ENCODE peak calls at places on chromosomes 13 and 19, in five cellular contexts. O, A, R, Q and X are unnamed samples.

GRCh38 chr19:34018546-34018945 is 153.8 kb upstream of the LSM14A start:
- DNase-seq in O (no peak), A (peak; percentile 78), R (peak; percentile 41), Q (no peak), X (no peak)

GRCh38 chr13:75330770-75331169 is 151.2 kb downstream of the TBC1D4 start:
- DNase-seq in O (no peak), A (no peak), R (no peak), Q (no peak), X (no peak)

GRCh38 chr19:43983912-43984686 is at the start of gene ZNF155:
- DNase-seq in A (peak; percentile 92), R (peak; percentile 99), Q (peak; percentile 64), O (peak; percentile 91), X (peak; percentile 97)

GRCh38 chr13:46116653-46117502 is 12.0 kb upstream of the CPB2 start:
- DNase-seq in Q (no peak), A (no peak), O (no peak), R (no peak), X (no peak)

GRCh38 chr19:17195106-17195505 is 20.1 kb upstream of the USE1 start:
- DNase-seq in O (peak; percentile 48), Q (no peak), R (no peak), A (no peak), X (no peak)

GRCh38 chr19:49664171-49665070 is 1.2 kb downstream of the IRF3 start:
- DNase-seq in R (peak; percentile 92), O (peak; percentile 97), A (peak; percentile 93), Q (peak; percentile 82), X (peak; percentile 74)

GRCh38 chr19:55069137-55069858 is 6.3 kb upstream of the RDH13 start:
- DNase-seq in R (peak; percentile 96), O (no peak), Q (no peak), A (peak; percentile 92), X (no peak)

GRCh38 chr19:1132625-1133383 is 29.0 kb downstream of the GPX4 start:
- DNase-seq in A (no peak), R (no peak), Q (peak; percentile 53), O (peak; percentile 92), X (no peak)

GRCh38 chr19:18294467-18294864 is 13.0 kb upstream of the JUND start:
- DNase-seq in O (peak; percentile 94), Q (peak; percentile 92), A (no peak), R (peak; percentile 57), X (no peak)

GRCh38 chr13:42735011-42735410 is 46.4 kb upstream of the FAM216B start:
- DNase-seq in Q (no peak), O (no peak), R (no peak), A (no peak), X (no peak)

GRCh38 chr19:6753178-6754031 is 13.8 kb downstream of the SH2D3A start:
- DNase-seq in R (peak; percentile 97), O (peak; percentile 95), A (peak; percentile 97), Q (peak; percentile 74), X (peak; percentile 44)

GRCh38 chr13:112859128-112859816 is 109.7 kb upstream of the MCF2L start:
- DNase-seq in A (no peak), O (peak; percentile 69), R (no peak), Q (no peak), X (no peak)

GRCh38 chr19:56966697-56967299 is 126.3 kb upstream of the PEG3 start:
- DNase-seq in R (no peak), O (no peak), A (no peak), Q (no peak), X (no peak)

GRCh38 chr19:44303305-44303704 is 1.5 kb downstream of the ZNF235 start:
- DNase-seq in R (peak; percentile 8), A (no peak), Q (no peak), O (no peak), X (no peak)

GRCh38 chr13:73162912-73163911 is 104.4 kb downstream of the KLF5 start:
- DNase-seq in R (no peak), O (no peak), Q (no peak), A (no peak), X (no peak)

GRCh38 chr13:79423801-79424642 is 18.0 kb upstream of the RBM26 start:
- DNase-seq in O (no peak), R (peak; percentile 47), A (no peak), Q (peak; percentile 30), X (no peak)

GRCh38 chr19:47324502-47324901 is 7.5 kb upstream of the C5AR2 start:
- DNase-seq in Q (no peak), R (no peak), O (peak; percentile 84), A (no peak), X (no peak)
- H3K4me3 ChIP-seq in Q (no peak overlapping the region), R (no peak overlapping the region), O (no peak overlapping the region), A (no peak overlapping the region), X (no peak overlapping the region)

GRCh38 chr13:31543190-31543589 is 196.1 kb upstream of the RXFP2 start:
- DNase-seq in O (no peak), A (no peak), Q (no peak), R (no peak), X (no peak)
- H3K4me3 ChIP-seq in O (no peak overlapping the region), A (no peak overlapping the region), Q (no peak overlapping the region), R (no peak overlapping the region), X (no peak overlapping the region)

GRCh38 chr13:66886248-66886647 is 343.9 kb downstream of the PCDH9 start:
- DNase-seq in Q (no peak), R (no peak), A (no peak), O (no peak), X (no peak)
- H3K4me3 ChIP-seq in Q (no peak overlapping the region), R (no peak overlapping the region), A (no peak overlapping the region), O (no peak overlapping the region), X (no peak overlapping the region)

GRCh38 chr19:39543477-39543857 is 3.5 kb upstream of the EID2 start:
- DNase-seq in O (no peak), Q (no peak), R (no peak), A (no peak), X (no peak)

GRCh38 chr19:39539165-39539518 is 819 bp downstream of the EID2 start:
- DNase-seq in R (peak; percentile 93), A (peak; percentile 28), Q (no peak), O (no peak), X (no peak)

GRCh38 chr19:39539519-39540332 is at the start of gene EID2:
- DNase-seq in A (peak; percentile 97), R (peak; percentile 92), Q (peak; percentile 90), O (peak; percentile 97), X (peak; percentile 87)

GRCh38 chr19:39542198-39542597 is 2.2 kb upstream of the EID2 start:
- DNase-seq in Q (no peak), A (no peak), O (no peak), R (peak; percentile 39), X (no peak)

GRCh38 chr19:39540333-39540673 is 342 bp upstream of the EID2 start:
- DNase-seq in Q (no peak), O (no peak), R (no peak), A (no peak), X (no peak)
- H3K4me3 ChIP-seq in Q (peak overlapping the region; percentile 84), O (no peak overlapping the region), R (no peak overlapping the region), A (no peak overlapping the region), X (peak overlapping the region; percentile 17)

DNA sequence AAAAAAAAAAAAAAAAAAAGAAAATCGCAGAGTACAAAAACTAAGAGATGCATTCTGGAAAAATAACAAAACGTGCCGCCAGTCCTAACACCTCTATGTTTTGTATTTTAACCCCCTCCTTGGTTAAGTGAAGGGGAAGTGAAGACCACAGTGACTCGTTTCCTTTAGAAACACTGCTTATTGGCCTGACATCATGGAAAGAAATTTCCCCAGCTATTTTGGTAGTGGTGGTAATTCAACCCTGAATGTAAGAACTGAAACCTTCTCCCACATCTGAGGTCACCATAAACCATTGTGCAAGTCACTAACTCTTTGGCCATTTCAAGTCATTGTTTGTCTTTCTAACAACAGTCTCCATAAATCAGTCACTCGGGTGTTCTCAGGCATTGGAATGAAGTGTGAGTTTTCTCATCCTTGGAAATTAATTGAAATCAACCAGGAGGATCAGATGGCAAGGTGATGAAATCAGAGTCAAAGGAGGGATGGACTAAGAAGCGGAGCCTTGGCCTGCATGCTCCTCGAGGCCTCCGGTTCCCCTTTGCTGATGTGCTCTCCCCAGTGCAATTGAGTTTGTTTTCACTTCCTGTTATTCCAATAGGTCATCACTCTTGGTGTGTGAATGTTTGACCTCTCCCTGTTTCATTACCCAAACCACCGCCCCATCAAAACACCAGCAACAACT is 443.9 kb downstream of the FGF9 start:
- DNase-seq in A (no peak), R (no peak), Q (peak; percentile 83), O (no peak), X (no peak)
- H3K4me3 ChIP-seq in A (no peak overlapping the region), R (no peak overlapping the region), Q (no peak overlapping the region), O (no peak overlapping the region), X (no peak overlapping the region)

GRCh38 chr13:110179116-110179857 is 127.7 kb downstream of the COL4A1 start:
- DNase-seq in Q (no peak), R (peak; percentile 63), O (no peak), A (no peak), X (no peak)
- H3K4me3 ChIP-seq in Q (no peak overlapping the region), R (no peak overlapping the region), O (no peak overlapping the region), A (no peak overlapping the region), X (no peak overlapping the region)

GRCh38 chr19:36259211-36259610 is 44.3 kb downstream of the ZNF146 start:
- DNase-seq in O (no peak), R (no peak), Q (no peak), A (no peak), X (no peak)

GRCh38 chr19:36256853-36257511 is 42.1 kb downstream of the ZNF146 start:
- DNase-seq in A (no peak), R (no peak), Q (no peak), O (no peak), X (no peak)

GRCh38 chr19:36258028-36258875 is 43.3 kb downstream of the ZNF146 start:
- DNase-seq in A (no peak), Q (no peak), R (no peak), O (no peak), X (no peak)

GRCh38 chr19:36256064-36256463 is 41.2 kb downstream of the ZNF146 start:
- DNase-seq in O (no peak), R (no peak), Q (no peak), A (no peak), X (no peak)

DNA sequence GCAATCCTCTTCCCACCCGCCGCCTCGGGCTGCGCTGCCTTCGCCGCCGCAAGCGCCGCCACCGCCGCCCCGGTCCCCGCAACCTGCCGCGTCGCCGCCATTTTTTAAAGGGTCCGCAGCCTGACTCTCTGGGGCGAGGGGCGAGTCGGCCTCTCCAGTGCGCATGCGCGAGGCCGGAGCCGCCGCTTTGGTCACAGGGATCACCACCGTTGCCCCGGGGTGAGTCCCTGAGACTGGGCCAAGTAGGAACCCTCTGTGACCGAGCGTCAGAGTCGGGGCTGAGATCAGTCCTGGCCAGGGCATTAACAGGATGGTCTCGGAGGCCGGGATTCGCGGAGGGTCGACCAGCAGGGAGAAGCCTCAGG is 42.6 kb downstream of the ZNF146 start:
- DNase-seq in R (peak; percentile 40), Q (no peak), O (no peak), A (no peak), X (no peak)
- H3K4me3 ChIP-seq in R (no peak overlapping the region), Q (no peak overlapping the region), O (peak overlapping the region; percentile 22), A (no peak overlapping the region), X (peak overlapping the region; percentile 39)

GRCh38 chr13:99955107-99955746 is 16.3 kb downstream of the ZIC5 start:
- DNase-seq in Q (no peak), O (no peak), R (no peak), A (no peak), X (no peak)
- H3K4me3 ChIP-seq in Q (no peak overlapping the region), O (no peak overlapping the region), R (no peak overlapping the region), A (no peak overlapping the region), X (no peak overlapping the region)

GRCh38 chr19:40598121-40598917 is 2.9 kb upstream of the LTBP4 start:
- DNase-seq in A (peak; percentile 95), O (peak; percentile 95), Q (peak; percentile 72), R (peak; percentile 92), X (peak; percentile 81)
- H3K4me3 ChIP-seq in A (no peak overlapping the region), O (no peak overlapping the region), Q (no peak overlapping the region), R (peak overlapping the region; percentile 39), X (peak overlapping the region; percentile 50)